ENCODE peak calls at places on chromosomes 1 and 21, in five cellular contexts. I is body of pancreas, Y is OCI-LY7, G is cardiac muscle cell, J is cardiac fibroblast. C is an unnamed sample.
A peak's percentile ranks its signal among the peaks of the same experiment; 100 is the strongest.

GRCh38 chr1:166905930-166906329 is 29.9 kb upstream of the TADA1 start:
- DNase-seq in G (peak; percentile 32), I (no peak), Y (no peak), J (peak; percentile 31), C (no peak)

GRCh38 chr1:193283026-193283425 is 96.6 kb upstream of the B3GALT2 start:
- DNase-seq in Y (no peak), I (no peak), G (peak; percentile 10), J (no peak), C (no peak)

GRCh38 chr1:227607336-227607898 is 44.1 kb downstream of the ZNF678 start:
- DNase-seq in I (no peak), J (no peak), G (no peak), Y (no peak), C (no peak)

GRCh38 chr1:12019858-12020509 is 686 bp downstream of the MIIP start:
- DNase-seq in I (no peak), G (peak; percentile 56), J (peak; percentile 45), Y (no peak), C (no peak)

GRCh38 chr1:54811739-54812655 is 10.9 kb upstream of the TTC22 start:
- DNase-seq in J (no peak), G (no peak), I (peak; percentile 9), Y (no peak), C (no peak)

GRCh38 chr1:97138515-97139032 is 417.0 kb downstream of the PTBP2 start:
- DNase-seq in Y (no peak), G (peak; percentile 8), I (peak; percentile 12), J (no peak), C (no peak)

GRCh38 chr1:105608713-105609112 is 1447.8 kb upstream of the PRMT6 start:
- DNase-seq in Y (no peak), G (no peak), I (no peak), J (peak; percentile 33), C (no peak)

GRCh38 chr1:175472464-175472863 is 270.9 kb downstream of the TNR start:
- DNase-seq in G (no peak), J (no peak), I (no peak), Y (no peak), C (no peak)

GRCh38 chr1:16063921-16064320 is 9.5 kb downstream of the FAM131C start:
- DNase-seq in G (no peak), Y (no peak), J (no peak), I (no peak), C (no peak)

GRCh38 chr1:25819496-25820246 is at the start of gene MTFR1L:
- DNase-seq in I (peak; percentile 95), J (peak; percentile 77), Y (peak; percentile 92), G (peak; percentile 79), C (peak; percentile 98)

GRCh38 chr1:155984341-155984740 is 6.0 kb upstream of the ARHGEF2 start:
- DNase-seq in I (peak; percentile 64), Y (no peak), G (no peak), J (no peak), C (no peak)

GRCh38 chr1:185520188-185520935 is 203.3 kb upstream of the IVNS1ABP start:
- DNase-seq in I (no peak), Y (no peak), J (peak; percentile 6), G (no peak), C (no peak)

GRCh38 chr1:225651872-225652725 is 824 bp downstream of the ENAH start:
- DNase-seq in J (peak; percentile 42), I (peak; percentile 51), G (peak; percentile 46), Y (peak; percentile 13), C (no peak)

GRCh38 chr1:223700942-223701637 is 11.2 kb upstream of the CAPN2 start:
- DNase-seq in I (no peak), J (peak; percentile 92), Y (no peak), G (peak; percentile 94), C (no peak)

GRCh38 chr1:5951846-5952410 is 40.3 kb downstream of the NPHP4 start:
- DNase-seq in J (no peak), G (no peak), Y (no peak), I (no peak), C (no peak)

GRCh38 chr1:199898654-199899053 is 128.9 kb upstream of the NR5A2 start:
- DNase-seq in Y (no peak), G (peak; percentile 9), J (no peak), I (no peak), C (no peak)

GRCh38 chr1:181135462-181135781 is 46.9 kb downstream of the IER5 start:
- DNase-seq in J (peak; percentile 32), Y (peak; percentile 43), I (no peak), G (peak; percentile 26), C (no peak)

GRCh38 chr1:56931686-56932085 is 34.1 kb downstream of the C8B start:
- DNase-seq in G (no peak), J (no peak), Y (no peak), I (no peak), C (no peak)

GRCh38 chr1:176241385-176242015 is 34.4 kb upstream of the COP1 start:
- DNase-seq in J (peak; percentile 38), Y (no peak), G (peak; percentile 60), I (no peak), C (no peak)

GRCh38 chr1:25586181-25586588 is 30.4 kb upstream of the MAN1C1 start:
- DNase-seq in G (no peak), J (no peak), I (no peak), Y (no peak), C (no peak)

GRCh38 chr21:40696246-40696645 is 150.7 kb downstream of the DSCAM start:
- DNase-seq in J (no peak), I (no peak), G (no peak), Y (no peak), C (no peak)

DNA sequence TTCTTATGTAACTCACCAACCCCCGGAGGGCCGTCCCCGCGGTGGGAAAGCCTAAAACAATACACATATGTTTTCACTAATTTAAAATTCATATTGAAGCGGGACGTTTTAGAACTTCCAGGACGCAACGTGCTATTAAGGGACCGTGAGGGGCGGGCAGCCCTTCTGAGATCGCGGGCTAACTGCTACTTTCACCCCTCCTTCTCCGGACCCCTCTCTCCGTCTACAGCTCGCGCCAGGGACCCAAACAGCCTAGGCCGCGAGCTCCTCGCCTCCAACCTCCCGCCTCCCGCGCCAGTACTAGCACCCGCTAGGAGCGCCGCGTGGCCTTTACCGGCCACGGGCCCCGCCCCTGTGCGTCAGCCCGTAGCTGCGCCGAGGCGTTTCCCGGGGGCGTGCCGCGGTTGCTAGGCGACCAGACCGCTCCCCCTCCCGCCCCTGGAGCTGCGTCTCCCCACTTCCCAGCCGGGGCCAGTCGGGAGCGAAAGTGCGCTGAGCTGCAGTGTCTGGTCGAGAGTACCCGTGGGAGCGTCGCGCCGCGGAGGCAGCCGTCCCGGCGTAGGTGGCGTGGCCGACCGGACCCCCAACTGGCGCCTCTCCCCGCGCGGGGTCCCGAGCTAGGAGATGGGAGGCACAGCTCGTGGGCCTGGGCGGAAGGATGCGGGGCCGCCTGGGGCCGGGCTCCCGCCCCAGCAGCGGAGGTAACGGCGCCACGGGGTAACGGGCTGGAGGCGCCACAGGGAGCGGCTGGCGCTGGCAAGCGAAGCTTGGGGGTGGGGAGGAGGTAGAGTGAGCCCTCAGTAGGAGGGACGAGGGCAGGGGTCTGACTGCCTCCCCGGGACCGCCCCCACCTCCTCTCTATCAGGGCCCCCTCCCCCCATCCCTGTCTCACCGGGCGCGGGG is at the start of gene DYRK3:
- DNase-seq in I (peak; percentile 97), G (peak; percentile 97), Y (peak; percentile 94), J (peak; percentile 96), C (peak; percentile 94)
- TF ChIP-seq CTCF in I (peak; percentile 9), G (no peak), Y (no peak), J (no peak), C (no peak)

GRCh38 chr21:42269382-42269781 is 45.8 kb downstream of the TFF3 start:
- DNase-seq in J (no peak), Y (no peak), I (no peak), G (no peak), C (no peak)
- TF ChIP-seq CTCF in J (no peak), Y (no peak), I (no peak), G (no peak), C (no peak)

DNA sequence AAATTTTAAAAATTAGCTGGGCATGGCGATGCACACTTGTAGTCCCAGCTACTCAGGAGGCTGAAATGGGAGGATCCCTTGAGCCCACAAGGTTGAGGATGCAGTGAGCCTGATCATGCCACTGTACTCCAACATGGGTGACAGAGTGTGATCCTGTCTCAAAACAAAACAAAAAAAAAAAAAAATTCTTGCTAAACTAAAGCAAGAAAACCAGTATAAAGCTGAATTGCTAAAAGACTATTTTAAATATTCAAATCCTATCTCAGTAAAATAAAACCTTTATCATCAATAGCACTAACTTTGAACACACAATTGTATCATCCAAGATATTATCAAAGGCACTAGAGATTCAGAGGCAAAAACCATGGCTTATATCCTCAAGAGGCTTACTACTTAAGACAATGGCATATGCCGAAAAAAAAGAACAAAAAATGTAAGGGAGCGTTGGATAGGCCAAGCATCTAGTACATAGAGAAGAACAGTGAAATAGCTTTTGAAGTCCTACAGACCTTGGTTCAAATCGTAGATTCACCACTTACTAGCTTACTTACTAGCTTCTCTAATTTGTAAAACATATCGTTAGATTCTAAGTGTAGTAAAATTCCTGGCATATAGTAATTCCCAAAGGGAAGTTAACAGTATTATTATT is 3.6 kb downstream of the EPS15 start:
- DNase-seq in J (no peak), G (no peak), I (no peak), Y (no peak), C (no peak)
- TF ChIP-seq CTCF in J (no peak), G (no peak), I (no peak), Y (no peak), C (no peak)

DNA sequence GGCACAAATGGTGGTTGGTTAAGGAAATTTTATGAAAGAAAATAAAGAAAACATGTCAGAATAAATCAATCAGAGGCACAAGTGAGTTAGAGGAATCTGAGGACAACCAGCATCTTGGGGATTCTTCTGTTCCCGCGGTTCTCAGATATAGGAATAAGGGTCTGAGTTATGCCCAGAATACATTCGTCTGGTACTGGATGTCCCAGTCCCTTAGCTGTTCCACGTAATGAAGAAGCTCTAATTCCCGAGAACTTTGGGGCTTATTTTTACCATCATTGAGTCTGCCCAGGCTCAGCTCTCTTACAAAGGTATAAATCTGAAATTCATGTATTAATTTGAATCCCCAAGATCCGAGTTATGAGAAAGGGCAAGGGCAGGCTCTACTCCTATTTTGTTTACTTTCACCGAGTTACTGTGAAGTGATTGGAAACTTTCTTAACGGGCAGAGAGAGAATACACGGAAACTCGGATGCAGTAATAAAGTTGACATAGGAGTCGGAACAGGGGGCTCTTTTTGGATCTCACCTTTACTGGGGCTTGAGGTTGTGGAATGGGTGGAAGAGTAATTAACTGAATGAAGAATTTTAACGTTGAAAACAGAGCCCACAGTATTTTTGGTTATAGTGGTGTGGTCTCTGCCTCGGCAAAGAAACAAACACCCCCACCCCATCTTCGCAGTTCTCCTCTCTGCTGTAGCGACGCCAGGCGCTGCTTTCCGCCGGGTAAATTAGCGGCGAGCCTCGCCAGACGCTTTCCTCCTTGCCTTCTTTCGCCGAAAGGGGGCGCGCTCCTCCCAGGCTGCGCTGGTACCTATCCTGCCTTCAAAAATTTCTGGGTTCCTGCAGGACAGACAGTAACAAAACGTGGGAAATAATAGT is 7.1 kb downstream of the PRRX1 start:
- DNase-seq in Y (no peak), J (peak; percentile 68), I (no peak), G (peak; percentile 78), C (no peak)
- TF ChIP-seq CTCF in Y (peak; percentile 24), J (peak; percentile 81), I (peak; percentile 33), G (peak; percentile 85), C (peak; percentile 77)

GRCh38 chr21:29496337-29496736 is 197.6 kb downstream of the BACH1 start:
- DNase-seq in Y (no peak), J (no peak), G (no peak), I (no peak), C (no peak)

GRCh38 chr21:29504751-29505321 is 206.1 kb downstream of the BACH1 start:
- DNase-seq in G (peak; percentile 39), Y (no peak), J (peak; percentile 38), I (no peak), C (no peak)

GRCh38 chr21:29501451-29501850 is 202.7 kb downstream of the BACH1 start:
- DNase-seq in J (peak; percentile 11), I (no peak), Y (no peak), G (no peak), C (no peak)

GRCh38 chr21:29499229-29499628 is 200.5 kb downstream of the BACH1 start:
- DNase-seq in Y (no peak), G (no peak), J (no peak), I (no peak), C (no peak)

GRCh38 chr21:29499734-29500343 is 201.1 kb downstream of the BACH1 start:
- DNase-seq in J (peak; percentile 29), I (no peak), Y (no peak), G (peak; percentile 57), C (peak; percentile 7)
- TF ChIP-seq CTCF in J (peak; percentile 71), I (peak; percentile 25), Y (peak; percentile 75), G (peak; percentile 60), C (peak; percentile 29)

C was measured in GM13977.